ENCODE peak calls at places on chromosomes 1 and 21, in nine cellular contexts. J is naive thymus-derived CD8-positive, alpha-beta T cell; E is fibroblast of mammary gland; R is activated T-cell treated with anti-CD3 and anti-CD28 coated beads, Interleukin-2, amount 50 U/mL, for 4 hours; Z is NCI-H1092; M is GM20000; S is choroid plexus epithelial cell; X is stimulated activated CD8-positive, alpha-beta memory T cell treated with anti-CD3 and anti-CD28 coated beads, Interleukin-4, amount 100 ng/mL, for 1 hour; Q is IMR-90. T is an unnamed sample.

GRCh38 chr1:247906504-247907047 is 11.2 kb downstream of the OR2W3 start:
- DNase-seq in J (no peak), E (peak), R (no peak), Z (no peak), M (no peak), S (peak), X (no peak), Q (peak), T (peak)

GRCh38 chr1:20493839-20494608 is 8.0 kb upstream of the CAMK2N1 start:
- DNase-seq in J (peak), E (peak), R (peak), Z (peak), M (peak), S (peak), X (peak), Q (peak), T (peak)

GRCh38 chr1:152515454-152515823 is 1.2 kb downstream of the CRCT1 start:
- DNase-seq in J (no peak), E (peak), R (no peak), Z (no peak), M (no peak), S (no peak), X (no peak), Q (peak), T (peak)

GRCh38 chr1:214570442-214570841 is 19.0 kb upstream of the PTPN14 start:
- DNase-seq in J (no peak), E (peak), R (no peak), Z (no peak), M (no peak), S (peak), X (no peak), Q (peak), T (no peak)

GRCh38 chr1:238898856-238899255 is 487.5 kb upstream of the CHRM3 start:
- DNase-seq in J (no peak), E (no peak), R (no peak), Z (no peak), M (no peak), S (no peak), X (no peak), Q (no peak), T (no peak)

GRCh38 chr1:212752256-212752933 is 39.2 kb downstream of the NSL1 start:
- DNase-seq in J (no peak), E (peak), R (no peak), Z (no peak), M (no peak), S (peak), X (no peak), Q (peak), T (no peak)

GRCh38 chr1:240155605-240156004 is 63.9 kb downstream of the FMN2 start:
- DNase-seq in J (no peak), E (no peak), R (no peak), Z (no peak), M (no peak), S (no peak), X (no peak), Q (no peak), T (no peak)

GRCh38 chr21:34543017-34543416 is 31.0 kb upstream of the KCNE1 start:
- DNase-seq in J (no peak), E (no peak), R (no peak), Z (no peak), M (no peak), S (no peak), X (no peak), Q (no peak), T (no peak)

GRCh38 chr1:185279571-185279970 is 37.5 kb downstream of the IVNS1ABP start:
- DNase-seq in J (no peak), E (peak), R (no peak), Z (no peak), M (no peak), S (peak), X (no peak), Q (peak), T (no peak)

GRCh38 chr1:215682232-215682631 is 115.1 kb downstream of the KCTD3 start:
- DNase-seq in J (no peak), E (peak), R (no peak), Z (peak), M (no peak), S (peak), X (no peak), Q (peak), T (no peak)

GRCh38 chr1:46181343-46182260 is 5.3 kb upstream of the P3R3URF start:
- DNase-seq in J (no peak), E (peak), R (no peak), Z (no peak), M (no peak), S (peak), X (no peak), Q (peak), T (peak)

GRCh38 chr1:159199901-159200300 is 4.8 kb upstream of the ACKR1 start:
- DNase-seq in J (no peak), E (no peak), R (no peak), Z (no peak), M (no peak), S (no peak), X (no peak), Q (no peak), T (no peak)

GRCh38 chr1:94209425-94209824 is 28.0 kb downstream of the ARHGAP29 start:
- DNase-seq in J (no peak), E (peak), R (no peak), Z (no peak), M (no peak), S (peak), X (no peak), Q (peak), T (peak)

GRCh38 chr1:9317591-9318331 is 25.1 kb downstream of the SPSB1 start:
- DNase-seq in J (no peak), E (peak), R (no peak), Z (peak), M (peak), S (peak), X (no peak), Q (peak), T (peak)

GRCh38 chr21:42358937-42359336 is 7.4 kb downstream of the TFF1 start:
- DNase-seq in J (no peak), E (no peak), R (no peak), Z (no peak), M (no peak), S (no peak), X (no peak), Q (no peak), T (no peak)

GRCh38 chr1:223363057-223363855 is 720 bp downstream of the SUSD4 start:
- DNase-seq in J (peak), E (peak), R (peak), Z (peak), M (no peak), S (peak), X (no peak), Q (peak), T (peak)

GRCh38 chr1:65147424-65148177 is 402 bp upstream of the AK4 start:
- DNase-seq in J (no peak), E (peak), R (peak), Z (no peak), M (peak), S (peak), X (no peak), Q (no peak), T (peak)

GRCh38 chr1:235313262-235313661 is 14.7 kb downstream of the ARID4B start:
- DNase-seq in J (no peak), E (no peak), R (no peak), Z (no peak), M (no peak), S (no peak), X (no peak), Q (no peak), T (no peak)

GRCh38 chr21:17370750-17371325 is 142.0 kb upstream of the CXADR start:
- DNase-seq in J (no peak), E (no peak), R (no peak), Z (no peak), M (no peak), S (peak), X (no peak), Q (no peak), T (no peak)

GRCh38 chr1:39158330-39159086 is 46.0 kb upstream of the MACF1 start:
- DNase-seq in J (no peak), E (no peak), R (no peak), Z (peak), M (no peak), S (peak), X (no peak), Q (peak), T (peak)

GRCh38 chr1:164180824-164181223 is 378.2 kb upstream of the PBX1 start:
- DNase-seq in J (no peak), E (no peak), R (no peak), Z (no peak), M (no peak), S (no peak), X (no peak), Q (no peak), T (no peak)

GRCh38 chr1:153342178-153342577 is 6.5 kb downstream of the PGLYRP4 start:
- DNase-seq in J (no peak), E (no peak), R (no peak), Z (no peak), M (no peak), S (no peak), X (no peak), Q (no peak), T (no peak)

GRCh38 chr1:5727191-5727590 is 265.0 kb downstream of the NPHP4 start:
- DNase-seq in J (no peak), E (no peak), R (no peak), Z (no peak), M (no peak), S (no peak), X (no peak), Q (no peak), T (no peak)

T was measured in osteoblast.